ENCODE peak calls at places on chromosomes 7 and 10, in six cellular contexts. M is AG09309, J is fibroblast of mammary gland, X is neural progenitor cell, N is psoas muscle, W is suprapubic skin. G is an unnamed sample.

GRCh38 chr10:45015590-45015989 is 14.9 kb downstream of the ZNF22 start:
- DNase-seq in N (no peak), M (no peak), J (no peak), X (no peak), W (no peak), G (no peak)

GRCh38 chr7:64581929-64582894 is 19.3 kb upstream of the ZNF680 start:
- DNase-seq in X (no peak), J (peak; percentile 17), N (no peak), W (no peak), M (no peak), G (no peak)

GRCh38 chr7:45582136-45582742 is 8.1 kb downstream of the ADCY1 start:
- DNase-seq in M (no peak), J (no peak), N (no peak), W (peak; percentile 48), X (peak; percentile 38), G (no peak)

GRCh38 chr10:6141296-6142151 is 52.7 kb downstream of the RBM17 start:
- DNase-seq in M (peak; percentile 57), W (no peak), J (peak; percentile 97), N (peak; percentile 81), X (no peak), G (peak; percentile 85)

GRCh38 chr7:50653116-50653854 is 88.1 kb upstream of the DDC start:
- DNase-seq in J (peak; percentile 86), N (peak; percentile 87), W (peak; percentile 77), M (no peak), X (no peak), G (peak; percentile 81)

GRCh38 chr10:49600781-49601400 is 9.2 kb upstream of the SLC18A3 start:
- DNase-seq in W (no peak), J (no peak), X (no peak), M (no peak), N (no peak), G (no peak)

GRCh38 chr7:42345478-42346299 is 108.7 kb upstream of the GLI3 start:
- DNase-seq in M (no peak), W (no peak), N (no peak), X (no peak), J (peak; percentile 8), G (no peak)

GRCh38 chr10:43089519-43089918 is 12.7 kb downstream of the RET start:
- DNase-seq in W (no peak), M (no peak), J (no peak), X (no peak), N (no peak), G (no peak)

GRCh38 chr7:40829201-40829600 is 694.4 kb downstream of the SUGCT start:
- DNase-seq in X (no peak), N (no peak), J (no peak), M (no peak), W (no peak), G (no peak)

GRCh38 chr10:18414061-18414460 is 237.3 kb downstream of the NSUN6 start:
- DNase-seq in X (no peak), J (peak; percentile 16), M (no peak), W (no peak), N (no peak), G (peak; percentile 9)

GRCh38 chr7:90424720-90425119 is 21.5 kb downstream of the CLDN12 start:
- DNase-seq in N (no peak), W (no peak), J (no peak), X (no peak), M (no peak), G (no peak)

GRCh38 chr10:89185658-89186057 is 21.5 kb downstream of the CH25H start:
- DNase-seq in X (no peak), M (no peak), J (no peak), N (no peak), W (no peak), G (no peak)

GRCh38 chr7:112112822-112113255 is 93.4 kb downstream of the DOCK4 start:
- DNase-seq in J (peak; percentile 89), X (no peak), N (no peak), W (peak; percentile 66), M (peak; percentile 27), G (peak; percentile 81)

GRCh38 chr10:123241391-123242141 is 87.4 kb downstream of the BUB3 start:
- DNase-seq in M (no peak), X (no peak), N (no peak), J (no peak), W (no peak), G (no peak)

GRCh38 chr10:112143420-112143819 is 40.1 kb downstream of the GPAM start:
- DNase-seq in X (no peak), N (no peak), J (no peak), M (no peak), W (no peak), G (no peak)

GRCh38 chr7:108004220-108005142 is 1.5 kb upstream of the LAMB1 start:
- DNase-seq in X (peak; percentile 39), N (no peak), J (peak; percentile 61), W (no peak), M (peak; percentile 55), G (no peak)

GRCh38 chr7:88269606-88270005 is 37.1 kb downstream of the STEAP4 start:
- DNase-seq in M (no peak), N (no peak), W (no peak), J (no peak), X (no peak), G (no peak)

GRCh38 chr7:78523903-78524302 is 725.3 kb downstream of the PHTF2 start:
- DNase-seq in W (no peak), X (no peak), M (no peak), J (no peak), N (no peak), G (no peak)

GRCh38 chr10:103510791-103511757 is 17.6 kb downstream of the NEURL1 start:
- DNase-seq in N (no peak), J (no peak), M (no peak), W (no peak), X (no peak), G (no peak)

GRCh38 chr7:107080099-107080505 is 35.6 kb downstream of the PRKAR2B start:
- DNase-seq in N (no peak), X (no peak), M (no peak), J (no peak), W (no peak), G (no peak)

GRCh38 chr7:3597243-3597642 is 296.2 kb downstream of the SDK1 start:
- DNase-seq in W (no peak), X (no peak), M (no peak), J (no peak), N (no peak), G (no peak)

GRCh38 chr7:38312776-38313175 is 39.3 kb upstream of the TARP start:
- DNase-seq in X (no peak), J (no peak), M (no peak), N (no peak), W (no peak), G (no peak)

GRCh38 chr7:150447966-150448788 is 2.3 kb upstream of the GIMAP8 start:
- DNase-seq in N (no peak), W (no peak), M (no peak), J (no peak), X (no peak), G (no peak)

GRCh38 chr7:17521437-17521836 is 223.0 kb downstream of the AHR start:
- DNase-seq in J (peak; percentile 88), W (no peak), N (no peak), M (peak; percentile 46), X (no peak), G (peak; percentile 83)

GRCh38 chr7:22765609-22766008 is 38.6 kb downstream of the IL6 start:
- DNase-seq in X (no peak), J (no peak), N (no peak), W (no peak), M (no peak), G (no peak)

GRCh38 chr7:110283056-110283455 is 807.9 kb upstream of the LRRN3 start:
- DNase-seq in M (no peak), N (no peak), J (no peak), X (no peak), W (no peak), G (no peak)

DNA sequence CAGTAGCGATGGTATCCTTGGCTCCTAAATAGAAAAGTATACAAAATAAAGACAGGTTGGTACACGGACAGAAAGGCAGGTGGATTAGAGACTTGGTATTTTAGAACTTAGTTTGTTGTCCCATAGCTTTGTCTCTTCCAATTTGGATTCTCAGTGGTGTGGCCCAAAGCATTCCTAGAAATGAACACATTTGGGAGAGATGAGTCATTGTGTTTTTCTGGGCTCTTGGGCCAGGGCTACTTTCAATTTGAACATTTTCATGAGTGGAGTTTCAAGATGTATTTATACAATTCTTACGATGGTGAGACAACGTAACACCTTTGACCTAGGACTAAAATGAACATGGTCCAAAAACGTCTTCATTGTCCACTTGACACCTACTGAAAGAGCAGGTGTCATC is 225.1 kb upstream of the YAE1 start:
- DNase-seq in X (no peak), J (no peak), N (no peak), W (no peak), M (no peak), G (no peak)
- H3K4me3 ChIP-seq in X (no peak overlapping the region), J (no peak overlapping the region), N (no peak overlapping the region), W (no peak overlapping the region), M (no peak overlapping the region), G (no peak overlapping the region)

DNA sequence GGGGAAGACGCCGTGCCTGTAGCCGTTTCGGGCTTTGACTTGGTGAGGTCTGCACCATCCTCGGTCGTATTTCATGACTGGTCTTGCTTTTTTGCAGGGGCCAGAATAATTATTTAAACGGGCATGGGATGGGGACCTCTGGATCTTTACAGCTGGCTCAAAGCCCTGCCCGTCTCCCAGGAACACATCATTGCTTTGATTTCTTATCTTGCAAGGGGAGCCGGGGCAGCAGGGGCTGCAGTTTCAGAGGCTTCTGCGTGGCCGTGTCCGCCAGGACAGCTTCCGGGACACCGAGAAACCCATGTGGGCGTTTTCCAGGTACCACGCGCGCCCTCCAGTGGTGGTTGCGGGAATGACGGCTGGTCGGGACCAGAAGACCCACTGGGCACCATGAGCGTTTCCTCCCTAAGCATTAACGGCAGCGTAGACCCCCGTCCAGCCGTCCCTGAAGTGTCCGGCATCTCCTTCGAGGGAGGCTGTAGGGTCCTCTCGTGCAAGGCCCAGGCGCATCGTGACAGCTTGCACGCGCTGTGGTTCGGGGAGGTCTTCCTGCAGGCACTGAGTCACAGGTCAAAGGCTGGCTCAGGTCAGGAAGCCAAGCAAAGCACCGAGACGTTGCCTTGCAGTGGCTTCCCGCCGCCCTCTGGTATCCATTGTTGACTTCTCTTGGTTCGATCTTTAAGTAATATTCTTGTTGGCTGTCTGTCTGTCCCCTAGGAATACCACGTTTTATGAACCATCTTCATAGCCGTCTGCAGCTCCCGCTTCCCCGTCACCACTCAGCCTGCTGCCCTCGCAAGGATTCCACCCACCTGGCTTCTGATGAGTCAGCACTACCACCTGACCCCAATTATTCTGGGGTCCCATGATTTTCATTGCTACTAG is 16.2 kb upstream of the ZFAND2A start:
- DNase-seq in X (peak; percentile 83), M (no peak), N (peak; percentile 90), W (peak; percentile 89), J (peak; percentile 67), G (peak; percentile 49)
- H3K4me3 ChIP-seq in X (no peak overlapping the region), M (peak overlapping the region; percentile 3), N (peak overlapping the region; percentile 53), W (peak overlapping the region; percentile 17), J (peak overlapping the region; percentile 17), G (no peak overlapping the region)

DNA sequence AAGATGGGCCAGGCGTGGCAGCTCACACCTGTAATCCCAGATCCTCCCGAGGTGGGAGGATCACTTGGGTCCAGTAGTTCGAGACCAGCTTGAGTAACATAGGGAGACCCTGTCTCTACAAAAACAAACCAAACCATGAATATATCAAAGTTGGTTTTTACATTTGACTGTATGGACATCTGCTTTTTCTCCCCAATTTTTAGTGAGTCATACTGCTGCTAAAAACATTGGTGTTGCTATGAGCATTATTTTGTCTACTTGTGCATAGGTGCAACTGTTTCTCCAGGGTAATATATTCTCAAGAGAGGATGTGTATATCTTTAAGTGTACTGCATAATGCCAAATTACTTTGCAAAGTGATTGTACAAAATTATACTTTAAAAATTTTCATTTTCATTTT is 769 bp upstream of the TMEM248 start:
- DNase-seq in W (no peak), X (no peak), M (no peak), N (no peak), J (no peak), G (peak; percentile 6)
- H3K4me3 ChIP-seq in W (peak overlapping the region; percentile 92), X (peak overlapping the region; percentile 70), M (no peak overlapping the region), N (peak overlapping the region; percentile 83), J (peak overlapping the region; percentile 93), G (peak overlapping the region; percentile 56)

GRCh38 chr7:48299580-48300169 is 128.4 kb downstream of the ABCA13 start:
- DNase-seq in W (no peak), X (peak; percentile 77), J (peak; percentile 80), N (no peak), M (peak; percentile 31), G (peak; percentile 49)
- H3K4me3 ChIP-seq in W (no peak overlapping the region), X (no peak overlapping the region), J (no peak overlapping the region), N (no peak overlapping the region), M (no peak overlapping the region), G (no peak overlapping the region)

G was measured in foreskin fibroblast.